ENCODE peak calls at places on chromosomes 2 and 18, in four cellular contexts. One of them, this sample, is unnamed.

GRCh38 chr2:47169784-47170183 is 14.7 kb upstream of the STPG4 start:
- DNase-seq in ACHN: no peak
- DNase-seq in LoVo: no peak
- DNase-seq in glutamatergic neuron: no peak
- DNase-seq in this sample: no peak

GRCh38 chr2:105397959-105398521 is 811 bp downstream of the FHL2 start:
- DNase-seq in LoVo: no peak
- DNase-seq in ACHN: peak
- DNase-seq in glutamatergic neuron: no peak
- DNase-seq in this sample: peak

GRCh38 chr2:174482854-174483253 is 4.0 kb downstream of the GPR155 start:
- DNase-seq in LoVo: no peak
- DNase-seq in ACHN: no peak
- DNase-seq in glutamatergic neuron: no peak
- DNase-seq in this sample: no peak

GRCh38 chr18:56967032-56967431 is 179.9 kb upstream of the BOD1L2 start:
- DNase-seq in LoVo: no peak
- DNase-seq in ACHN: no peak
- DNase-seq in glutamatergic neuron: no peak
- DNase-seq in this sample: no peak

GRCh38 chr2:186255823-186256222 is 230.2 kb upstream of the ZC3H15 start:
- DNase-seq in LoVo: no peak
- DNase-seq in ACHN: no peak
- DNase-seq in glutamatergic neuron: no peak
- DNase-seq in this sample: no peak

GRCh38 chr18:48061781-48062570 is 131.5 kb upstream of the SMAD2 start:
- DNase-seq in LoVo: no peak
- DNase-seq in glutamatergic neuron: no peak
- DNase-seq in ACHN: no peak
- DNase-seq in this sample: no peak

GRCh38 chr2:46506131-46506706 is 26.9 kb downstream of the TMEM247 start:
- DNase-seq in glutamatergic neuron: no peak
- DNase-seq in ACHN: no peak
- DNase-seq in LoVo: no peak
- DNase-seq in this sample: no peak

GRCh38 chr2:191311627-191312026 is 66.4 kb downstream of the MYO1B start:
- DNase-seq in LoVo: peak
- DNase-seq in ACHN: peak
- DNase-seq in glutamatergic neuron: no peak
- DNase-seq in this sample: no peak

GRCh38 chr2:35228584-35228983 is 1127.0 kb upstream of the CRIM1 start:
- DNase-seq in LoVo: no peak
- DNase-seq in glutamatergic neuron: no peak
- DNase-seq in ACHN: no peak
- DNase-seq in this sample: no peak

GRCh38 chr2:42046819-42047487 is 868 bp upstream of the PKDCC start:
- DNase-seq in ACHN: no peak
- DNase-seq in LoVo: no peak
- DNase-seq in glutamatergic neuron: peak
- DNase-seq in this sample: peak

GRCh38 chr2:64383016-64383588 is 70.9 kb upstream of the LGALSL start:
- DNase-seq in ACHN: no peak
- DNase-seq in glutamatergic neuron: no peak
- DNase-seq in LoVo: no peak
- DNase-seq in this sample: no peak

GRCh38 chr18:47826157-47827074 is 104.0 kb downstream of the SMAD2 start:
- DNase-seq in ACHN: no peak
- DNase-seq in LoVo: no peak
- DNase-seq in glutamatergic neuron: no peak
- DNase-seq in this sample: no peak

GRCh38 chr2:150425121-150425559 is 62.3 kb downstream of the RND3 start:
- DNase-seq in glutamatergic neuron: peak
- DNase-seq in ACHN: no peak
- DNase-seq in LoVo: no peak
- DNase-seq in this sample: no peak

GRCh38 chr2:84713441-84713840 is 167.4 kb downstream of the TRABD2A start:
- DNase-seq in ACHN: no peak
- DNase-seq in LoVo: no peak
- DNase-seq in glutamatergic neuron: no peak
- DNase-seq in this sample: no peak

GRCh38 chr2:226693521-226693920 is 106.1 kb downstream of the IRS1 start:
- DNase-seq in LoVo: no peak
- DNase-seq in glutamatergic neuron: no peak
- DNase-seq in ACHN: no peak
- DNase-seq in this sample: no peak

GRCh38 chr18:45728341-45729010 is 4.5 kb downstream of the SLC14A1 start:
- DNase-seq in glutamatergic neuron: no peak
- DNase-seq in LoVo: no peak
- DNase-seq in ACHN: no peak
- DNase-seq in this sample: no peak

GRCh38 chr2:201420442-201421113 is 30.7 kb downstream of the TRAK2 start:
- DNase-seq in glutamatergic neuron: no peak
- DNase-seq in ACHN: no peak
- DNase-seq in LoVo: no peak
- DNase-seq in this sample: no peak

GRCh38 chr2:118202707-118203303 is 114.5 kb downstream of the INSIG2 start:
- DNase-seq in LoVo: peak
- DNase-seq in ACHN: peak
- DNase-seq in glutamatergic neuron: peak
- DNase-seq in this sample: no peak

GRCh38 chr2:57199663-57200062 is 846.9 kb upstream of the VRK2 start:
- DNase-seq in ACHN: no peak
- DNase-seq in glutamatergic neuron: no peak
- DNase-seq in LoVo: no peak
- DNase-seq in this sample: no peak

GRCh38 chr2:26165403-26165802 is 7.5 kb upstream of the GAREM2 start:
- DNase-seq in glutamatergic neuron: no peak
- DNase-seq in LoVo: no peak
- DNase-seq in ACHN: no peak
- DNase-seq in this sample: no peak

GRCh38 chr2:23624378-23624777 is 239.4 kb downstream of the KLHL29 start:
- DNase-seq in ACHN: no peak
- DNase-seq in glutamatergic neuron: peak
- DNase-seq in LoVo: no peak
- DNase-seq in this sample: no peak

GRCh38 chr2:197307236-197307932 is 3.2 kb downstream of the ANKRD44 start:
- DNase-seq in glutamatergic neuron: no peak
- DNase-seq in LoVo: no peak
- DNase-seq in ACHN: no peak
- DNase-seq in this sample: no peak

GRCh38 chr18:7645756-7646155 is 78.6 kb downstream of the PTPRM start:
- DNase-seq in glutamatergic neuron: no peak
- DNase-seq in ACHN: no peak
- DNase-seq in LoVo: no peak
- DNase-seq in this sample: no peak

This sample was measured in ascending aorta.